ENCODE peak calls at places on chromosome 3, in nine cellular contexts. I, F, W, B, N, Q, X, D and U are unnamed samples.

GRCh38 chr3:52534281-52535183 is 875 bp upstream of the NT5DC2 start:
- DNase-seq in I (peak; percentile 46), F (no peak), W (peak; percentile 61), B (no peak), N (peak; percentile 75), Q (no peak), X (peak; percentile 14), D (peak; percentile 41), U (no peak)

GRCh38 chr3:98513136-98513535 is 9.6 kb downstream of the CLDND1 start:
- DNase-seq in I (peak; percentile 72), F (no peak), W (peak; percentile 99), B (no peak), N (no peak), Q (no peak), X (no peak), D (no peak), U (no peak)

GRCh38 chr3:129005526-129006303 is 4.6 kb downstream of the EFCC1 start:
- DNase-seq in I (peak; percentile 66), F (no peak), W (no peak), B (no peak), N (no peak), Q (no peak), X (no peak), D (no peak), U (no peak)

GRCh38 chr3:195613468-195614069 is 29.8 kb upstream of the APOD start:
- DNase-seq in I (no peak), F (no peak), W (no peak), B (no peak), N (peak; percentile 39), Q (no peak), X (no peak), D (no peak), U (no peak)

GRCh38 chr3:55947406-55947805 is 460.3 kb upstream of the WNT5A start:
- DNase-seq in I (no peak), F (no peak), W (no peak), B (no peak), N (no peak), Q (no peak), X (no peak), D (no peak), U (no peak)

GRCh38 chr3:57544181-57545125 is at the start of gene DNAH12:
- DNase-seq in I (peak; percentile 58), F (no peak), W (peak; percentile 36), B (no peak), N (no peak), Q (peak; percentile 83), X (no peak), D (peak; percentile 74), U (no peak)

GRCh38 chr3:123290962-123291361 is 89.2 kb downstream of the SEC22A start:
- DNase-seq in I (no peak), F (no peak), W (no peak), B (no peak), N (peak; percentile 49), Q (no peak), X (no peak), D (no peak), U (no peak)

GRCh38 chr3:177211503-177212277 is 14.4 kb upstream of the TBL1XR1 start:
- DNase-seq in I (peak; percentile 48), F (no peak), W (peak; percentile 74), B (no peak), N (no peak), Q (no peak), X (no peak), D (no peak), U (no peak)

GRCh38 chr3:98583766-98584165 is 9.6 kb downstream of the CPOX start:
- DNase-seq in I (no peak), F (no peak), W (no peak), B (no peak), N (no peak), Q (peak; percentile 44), X (no peak), D (no peak), U (no peak)

GRCh38 chr3:56826831-56827722 is 25.3 kb upstream of the ARHGEF3 start:
- DNase-seq in I (peak; percentile 38), F (no peak), W (peak; percentile 66), B (no peak), N (no peak), Q (no peak), X (no peak), D (no peak), U (no peak)

DNA sequence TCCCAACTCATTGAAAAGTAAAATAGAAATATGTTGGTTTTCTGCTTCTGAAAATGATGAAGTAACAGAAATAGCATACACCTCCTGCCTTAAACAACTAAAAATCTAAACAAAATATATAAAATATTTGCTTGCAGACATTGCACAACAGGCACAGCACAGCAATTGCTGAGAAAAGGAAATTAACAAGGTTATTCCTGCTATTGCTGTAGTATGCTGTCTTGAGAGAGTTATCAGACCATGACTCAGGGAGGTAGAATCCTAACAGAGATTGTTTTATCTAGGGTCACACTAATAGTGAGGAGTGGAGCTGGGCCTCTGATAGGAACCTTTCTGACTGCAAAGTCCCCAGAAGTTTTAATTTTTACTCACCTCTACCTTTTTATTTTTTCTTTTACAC is 72.6 kb downstream of the ZBTB20 start:
- DNase-seq in I (peak; percentile 71), F (no peak), W (peak; percentile 13), B (no peak), N (no peak), Q (peak; percentile 6), X (no peak), D (no peak), U (no peak)
- TF ChIP-seq CTCF in I (no peak), F (no peak), W (no peak), B (no peak), N (no peak), Q (no peak), X (no peak), D (no peak), U (no peak)

DNA sequence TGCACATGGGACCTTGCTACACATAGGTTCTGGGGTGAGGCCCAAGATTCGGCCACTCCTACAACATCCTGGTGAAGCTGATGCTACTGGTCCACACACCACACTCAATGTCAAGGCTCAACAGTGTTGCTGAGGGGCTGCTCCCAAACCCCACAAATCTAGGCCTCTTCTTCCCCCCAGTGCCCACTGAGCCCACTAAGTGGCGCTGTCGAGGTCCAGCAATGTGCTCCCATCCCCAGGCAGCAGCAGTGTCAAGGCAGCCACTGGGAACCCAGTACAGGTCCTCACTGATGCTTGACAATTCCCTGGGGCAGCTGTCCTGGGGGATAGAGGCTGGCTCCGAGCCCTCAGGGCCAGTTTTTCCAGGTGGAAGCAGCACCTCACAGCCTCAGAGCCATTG is 21.5 kb downstream of the SCN5A start:
- DNase-seq in I (peak; percentile 23), F (no peak), W (no peak), B (no peak), N (no peak), Q (peak; percentile 61), X (no peak), D (no peak), U (no peak)
- TF ChIP-seq CTCF in I (peak; percentile 69), F (no peak), W (peak; percentile 26), B (peak; percentile 55), N (no peak), Q (peak; percentile 53), X (no peak), D (no peak), U (no peak)

GRCh38 chr3:71536376-71536965 is 47.1 kb downstream of the FOXP1 start:
- DNase-seq in I (peak; percentile 85), F (no peak), W (peak; percentile 34), B (peak; percentile 42), N (no peak), Q (no peak), X (no peak), D (no peak), U (no peak)
- TF ChIP-seq CTCF in I (no peak), F (no peak), W (no peak), B (no peak), N (no peak), Q (no peak), X (no peak), D (no peak), U (no peak)

DNA sequence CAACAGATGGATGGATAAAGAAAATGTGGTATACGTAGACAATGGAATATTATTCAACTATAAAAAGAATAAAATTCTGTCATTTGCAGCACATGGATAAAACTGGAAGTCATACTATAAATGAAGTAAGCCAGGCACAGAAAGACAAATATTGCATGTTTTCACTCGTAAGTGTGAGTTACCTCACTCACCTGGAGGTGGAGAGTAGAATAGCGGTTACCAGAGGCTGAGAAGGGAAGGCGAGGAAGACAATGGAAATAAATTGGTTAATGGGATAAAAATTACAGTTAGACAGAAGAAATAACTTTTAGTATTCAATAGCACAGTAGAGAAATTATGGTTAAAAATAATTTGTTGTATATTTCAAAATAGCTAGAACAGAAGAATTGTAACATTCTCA is 141.6 kb downstream of the EFHB start:
- DNase-seq in I (no peak), F (no peak), W (no peak), B (no peak), N (no peak), Q (no peak), X (no peak), D (no peak), U (no peak)
- TF ChIP-seq CTCF in I (no peak), F (no peak), W (no peak), B (no peak), N (no peak), Q (no peak), X (no peak), D (no peak), U (no peak)

GRCh38 chr3:79737530-79737929 is 30.3 kb downstream of the ROBO1 start:
- DNase-seq in I (no peak), F (no peak), W (no peak), B (no peak), N (no peak), Q (no peak), X (no peak), D (no peak), U (no peak)
- TF ChIP-seq CTCF in I (no peak), F (no peak), W (no peak), B (no peak), N (no peak), Q (no peak), X (no peak), D (no peak), U (no peak)

GRCh38 chr3:65466300-65466988 is 572.3 kb downstream of the MAGI1 start:
- DNase-seq in I (no peak), F (no peak), W (no peak), B (no peak), N (no peak), Q (peak; percentile 46), X (no peak), D (no peak), U (no peak)
- TF ChIP-seq CTCF in I (no peak), F (no peak), W (no peak), B (no peak), N (no peak), Q (no peak), X (no peak), D (no peak), U (no peak)

GRCh38 chr3:164752814-164753213 is 325.5 kb downstream of the SI start:
- DNase-seq in I (no peak), F (no peak), W (no peak), B (no peak), N (no peak), Q (peak; percentile 7), X (no peak), D (no peak), U (no peak)
- TF ChIP-seq CTCF in I (no peak), F (no peak), W (no peak), B (no peak), N (no peak), Q (no peak), X (no peak), D (no peak), U (no peak)